ENCODE peak calls at places on chromosome 22, in ten cellular contexts. C is pancreas, Q is GM12878, L is heart right ventricle, N is skeletal muscle cell, U is fibroblast of lung, D is A549, T is mucosa of descending colon, I is SJCRH30, A is suprapubic skin. P is an unnamed sample.

GRCh38 chr22:49815641-49816071 is 12.0 kb downstream of the BRD1 start:
- DNase-seq in C (no peak), Q (peak; percentile 15), L (no peak), N (no peak), U (no peak), D (no peak), T (no peak), I (no peak), A (no peak), P (no peak)

GRCh38 chr22:38674888-38675287 is 6.9 kb upstream of the TOMM22 start:
- DNase-seq in C (no peak), Q (no peak), L (no peak), N (no peak), U (no peak), D (no peak), T (no peak), I (no peak), A (no peak), P (no peak)

GRCh38 chr22:49887074-49887471 is 31.2 kb downstream of the ALG12 start:
- DNase-seq in C (no peak), Q (no peak), L (no peak), N (no peak), U (no peak), D (no peak), T (no peak), I (no peak), A (no peak), P (no peak)

GRCh38 chr22:29658171-29658570 is 54.7 kb downstream of the NF2 start:
- DNase-seq in C (no peak), Q (no peak), L (no peak), N (no peak), U (no peak), D (no peak), T (no peak), I (no peak), A (no peak), P (no peak)

GRCh38 chr22:47397673-47398072 is 635.2 kb downstream of the TBC1D22A start:
- DNase-seq in C (no peak), Q (no peak), L (no peak), N (no peak), U (no peak), D (no peak), T (no peak), I (no peak), A (no peak), P (no peak)

GRCh38 chr22:36439481-36440271 is 41.8 kb downstream of the TXN2 start:
- DNase-seq in C (no peak), Q (no peak), L (peak; percentile 74), N (peak; percentile 76), U (peak; percentile 94), D (peak; percentile 55), T (peak; percentile 61), I (peak; percentile 89), A (no peak), P (peak; percentile 93)

GRCh38 chr22:50246242-50247175 is 1.7 kb upstream of the TUBGCP6 start:
- DNase-seq in C (no peak), Q (no peak), L (no peak), N (no peak), U (no peak), D (no peak), T (no peak), I (no peak), A (no peak), P (no peak)

GRCh38 chr22:49687786-49688515 is 139.7 kb downstream of the BRD1 start:
- DNase-seq in C (no peak), Q (no peak), L (no peak), N (no peak), U (no peak), D (no peak), T (no peak), I (no peak), A (peak; percentile 72), P (no peak)

GRCh38 chr22:31253949-31254348 is 38.3 kb downstream of the PIK3IP1 start:
- DNase-seq in C (peak; percentile 71), Q (no peak), L (peak; percentile 48), N (no peak), U (no peak), D (no peak), T (peak; percentile 72), I (no peak), A (peak; percentile 82), P (no peak)

GRCh38 chr22:45709004-45709739 is 37.5 kb downstream of the ATXN10 start:
- DNase-seq in C (no peak), Q (no peak), L (no peak), N (no peak), U (peak; percentile 56), D (peak; percentile 90), T (no peak), I (no peak), A (no peak), P (peak; percentile 82)

GRCh38 chr22:49062155-49063039 is 765.3 kb downstream of the BRD1 start:
- DNase-seq in C (peak; percentile 74), Q (no peak), L (no peak), N (no peak), U (no peak), D (no peak), T (no peak), I (no peak), A (no peak), P (no peak)

GRCh38 chr22:47307326-47307725 is 544.9 kb downstream of the TBC1D22A start:
- DNase-seq in C (no peak), Q (no peak), L (no peak), N (no peak), U (peak; percentile 68), D (peak; percentile 41), T (no peak), I (no peak), A (peak; percentile 15), P (peak; percentile 78)

GRCh38 chr22:33838644-33839043 is 81.6 kb downstream of the LARGE1 start:
- DNase-seq in C (no peak), Q (no peak), L (no peak), N (no peak), U (no peak), D (no peak), T (no peak), I (no peak), A (no peak), P (no peak)
- H3K4me3 ChIP-seq in C (no peak overlapping the region), Q (no peak overlapping the region), L (no peak overlapping the region), N (no peak overlapping the region), U (no peak overlapping the region), D (no peak overlapping the region), T (no peak overlapping the region), I (no peak overlapping the region), A (no peak overlapping the region), P (no peak overlapping the region)

DNA sequence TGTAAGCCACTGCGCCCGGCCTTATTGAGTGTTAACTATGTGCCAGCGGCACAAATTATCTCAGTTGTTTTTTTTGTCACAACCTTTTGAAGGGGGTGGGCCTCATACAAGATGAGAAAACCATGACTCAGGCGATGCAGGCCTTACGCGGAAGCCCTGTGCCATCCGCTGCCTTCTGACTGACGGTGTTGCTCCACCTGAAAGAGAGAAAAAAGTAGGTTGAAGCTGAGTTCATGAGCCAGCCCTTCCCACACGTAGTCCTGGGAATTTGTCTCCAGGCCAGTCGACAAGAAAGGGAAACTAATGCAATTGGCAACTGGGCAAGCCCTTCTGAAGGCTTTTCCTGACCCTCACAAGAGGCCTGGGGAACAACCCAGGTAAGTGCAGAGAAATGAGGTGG is 96.9 kb upstream of the CRYBB3 start:
- DNase-seq in C (no peak), Q (no peak), L (no peak), N (no peak), U (no peak), D (no peak), T (no peak), I (no peak), A (no peak), P (no peak)
- H3K4me3 ChIP-seq in C (no peak overlapping the region), Q (no peak overlapping the region), L (no peak overlapping the region), N (no peak overlapping the region), U (no peak overlapping the region), D (no peak overlapping the region), T (no peak overlapping the region), I (no peak overlapping the region), A (no peak overlapping the region), P (no peak overlapping the region)

GRCh38 chr22:25366408-25366807 is 147.0 kb downstream of the CRYBB2 start:
- DNase-seq in C (no peak), Q (no peak), L (no peak), N (no peak), U (no peak), D (no peak), T (peak; percentile 29), I (no peak), A (no peak), P (peak; percentile 23)

GRCh38 chr22:25368271-25368670 is 148.8 kb downstream of the CRYBB2 start:
- DNase-seq in C (no peak), Q (no peak), L (no peak), N (peak; percentile 42), U (peak; percentile 73), D (peak; percentile 11), T (peak; percentile 80), I (peak; percentile 31), A (no peak), P (peak; percentile 93)

GRCh38 chr22:25366876-25367466 is 147.5 kb downstream of the CRYBB2 start:
- DNase-seq in C (no peak), Q (no peak), L (no peak), N (no peak), U (peak; percentile 10), D (no peak), T (no peak), I (no peak), A (no peak), P (no peak)

GRCh38 chr22:25369133-25369532 is 149.7 kb downstream of the CRYBB2 start:
- DNase-seq in C (no peak), Q (no peak), L (no peak), N (no peak), U (no peak), D (no peak), T (no peak), I (no peak), A (no peak), P (no peak)

DNA sequence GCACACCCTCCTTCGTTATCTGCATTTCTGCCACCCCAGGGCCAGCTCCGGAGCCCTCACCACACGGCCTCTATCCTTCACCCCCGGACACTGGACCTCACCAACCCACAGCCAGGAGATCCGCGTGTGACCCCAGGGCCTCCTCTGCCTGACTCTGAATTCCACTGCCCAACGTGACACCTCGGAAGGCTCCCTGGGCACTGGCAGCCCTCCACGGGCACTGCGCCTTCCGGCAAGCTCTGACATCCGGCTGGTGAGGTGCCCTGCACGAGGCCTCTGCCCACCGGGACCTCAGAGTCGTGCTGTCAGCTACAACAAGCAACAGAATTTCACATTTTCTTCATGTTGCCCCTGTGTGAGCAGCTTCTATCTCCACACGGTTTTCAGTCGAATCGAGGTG is 148.3 kb downstream of the CRYBB2 start:
- DNase-seq in C (no peak), Q (no peak), L (no peak), N (no peak), U (no peak), D (no peak), T (no peak), I (no peak), A (no peak), P (no peak)
- H3K4me3 ChIP-seq in C (no peak overlapping the region), Q (no peak overlapping the region), L (no peak overlapping the region), N (no peak overlapping the region), U (no peak overlapping the region), D (no peak overlapping the region), T (no peak overlapping the region), I (no peak overlapping the region), A (no peak overlapping the region), P (no peak overlapping the region)

DNA sequence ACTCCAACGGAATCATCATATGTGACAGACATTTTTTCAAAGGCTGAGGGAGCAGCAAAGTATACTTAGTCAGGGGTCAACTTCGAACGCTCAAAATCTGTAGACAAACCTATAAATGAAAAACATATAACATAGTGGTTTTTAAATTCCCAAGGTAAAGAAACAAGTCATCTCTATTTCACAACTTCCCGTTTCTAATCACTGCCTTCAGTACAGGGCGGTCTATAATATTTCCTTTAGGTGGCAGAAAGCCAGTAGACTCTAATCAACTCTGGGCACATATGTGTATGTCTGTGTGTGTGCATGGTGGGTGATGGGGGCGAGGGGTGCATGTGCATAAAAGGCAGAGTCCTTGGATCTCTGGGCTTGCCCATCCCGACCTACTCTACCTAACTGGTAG is 55.0 kb upstream of the ARFGAP3 start:
- DNase-seq in C (no peak), Q (no peak), L (no peak), N (no peak), U (no peak), D (no peak), T (no peak), I (no peak), A (no peak), P (no peak)
- H3K4me3 ChIP-seq in C (no peak overlapping the region), Q (no peak overlapping the region), L (no peak overlapping the region), N (no peak overlapping the region), U (no peak overlapping the region), D (no peak overlapping the region), T (no peak overlapping the region), I (no peak overlapping the region), A (no peak overlapping the region), P (no peak overlapping the region)

P was measured in foreskin fibroblast.